ENCODE peak calls at places on chromosomes 1 and 21, in seven cellular contexts. X is HFFc6; O is HepG2; Z is left ventricle myocardium inferior; V is CD4-positive, alpha-beta T cell; G is GM12865; C is fibroblast of the aortic adventitia. A is an unnamed sample.

GRCh38 chr1:23282967-23283366 is 61.1 kb downstream of the HNRNPR start:
- DNase-seq in O (no peak), G (no peak), Z (no peak), C (peak; percentile 73), V (no peak), X (peak; percentile 73), A (no peak)

GRCh38 chr21:36310016-36310415 is 10.0 kb upstream of the MORC3 start:
- DNase-seq in G (peak; percentile 89), C (no peak), O (no peak), X (no peak), Z (no peak), V (no peak), A (no peak)

GRCh38 chr1:1388078-1388472 is 11.1 kb downstream of the CCNL2 start:
- DNase-seq in Z (no peak), V (no peak), G (no peak), X (no peak), O (no peak), C (no peak), A (no peak)

GRCh38 chr1:63557365-63557987 is 34.2 kb downstream of the EFCAB7 start:
- DNase-seq in Z (no peak), O (peak; percentile 24), C (peak; percentile 72), G (peak; percentile 47), V (no peak), X (peak; percentile 42), A (peak; percentile 83)

GRCh38 chr1:228240411-228241240 is 32.8 kb downstream of the OBSCN start:
- DNase-seq in Z (no peak), G (no peak), V (no peak), C (no peak), X (no peak), O (no peak), A (no peak)

GRCh38 chr21:33969600-33969999 is 54.0 kb upstream of the ATP5PO start:
- DNase-seq in G (no peak), C (no peak), X (no peak), V (no peak), O (peak; percentile 33), Z (no peak), A (no peak)

GRCh38 chr1:172727956-172728603 is 69.2 kb downstream of the FASLG start:
- DNase-seq in G (peak; percentile 81), Z (no peak), C (no peak), O (peak; percentile 71), V (no peak), X (peak; percentile 38), A (peak; percentile 90)

GRCh38 chr1:172343246-172344099 is 77.0 kb upstream of the C1orf105 start:
- DNase-seq in G (peak; percentile 76), C (peak; percentile 94), Z (no peak), O (no peak), X (peak; percentile 73), V (no peak), A (no peak)

GRCh38 chr1:179127163-179127895 is 45.5 kb downstream of the TOR3A start:
- DNase-seq in Z (no peak), O (no peak), G (no peak), V (no peak), C (peak; percentile 68), X (peak; percentile 60), A (no peak)

GRCh38 chr1:183871142-183871541 is 66.2 kb downstream of the RGL1 start:
- DNase-seq in O (peak; percentile 16), X (peak; percentile 61), Z (no peak), V (no peak), C (peak; percentile 75), G (peak; percentile 31), A (no peak)

GRCh38 chr1:157369808-157370521 is 182.3 kb downstream of the FCRL5 start:
- DNase-seq in Z (no peak), G (peak; percentile 62), O (peak; percentile 52), X (peak; percentile 44), C (peak; percentile 70), V (no peak), A (peak; percentile 85)

GRCh38 chr1:67716800-67717199 is 31.8 kb downstream of the GADD45A start:
- DNase-seq in C (peak; percentile 66), X (peak; percentile 23), G (no peak), Z (no peak), O (no peak), V (no peak), A (no peak)

GRCh38 chr1:229388876-229389580 is 44.9 kb downstream of the ACTA1 start:
- DNase-seq in O (no peak), C (peak; percentile 17), V (no peak), Z (no peak), G (no peak), X (peak; percentile 54), A (no peak)

GRCh38 chr1:117105003-117105402 is 16.5 kb downstream of the TRIM45 start:
- DNase-seq in X (no peak), V (no peak), Z (no peak), G (no peak), O (no peak), C (no peak), A (no peak)

GRCh38 chr1:171083222-171083621 is 7.5 kb upstream of the FMO3 start:
- DNase-seq in O (no peak), G (no peak), Z (no peak), V (no peak), C (no peak), X (no peak), A (no peak)

GRCh38 chr21:37373539-37373938 is 7.0 kb downstream of the DYRK1A start:
- DNase-seq in V (no peak), X (no peak), O (no peak), C (no peak), Z (no peak), G (no peak), A (no peak)

GRCh38 chr1:183291216-183291762 is 105.2 kb downstream of the LAMC2 start:
- DNase-seq in X (no peak), O (no peak), V (no peak), G (no peak), C (no peak), Z (no peak), A (no peak)

GRCh38 chr1:114105401-114105979 is 48.2 kb downstream of the SYT6 start:
- DNase-seq in G (no peak), X (no peak), Z (no peak), V (no peak), O (no peak), C (no peak), A (peak; percentile 36)

GRCh38 chr1:180912801-180913616 is at the start of gene KIAA1614:
- DNase-seq in G (no peak), V (no peak), C (peak; percentile 38), O (no peak), X (no peak), Z (peak; percentile 54), A (peak; percentile 68)

GRCh38 chr21:44439211-44439600 is 16.1 kb upstream of the LRRC3 start:
- DNase-seq in V (no peak), X (no peak), C (no peak), O (no peak), G (no peak), Z (no peak), A (no peak)
- TF ChIP-seq CTCF in V (no peak), X (no peak), C (no peak), O (peak; percentile 39), G (no peak), Z (no peak), A (no peak)

GRCh38 chr1:108892356-108893140 is 15.8 kb downstream of the GPSM2 start:
- DNase-seq in Z (no peak), C (peak; percentile 34), V (no peak), G (no peak), O (no peak), X (peak; percentile 31), A (no peak)

GRCh38 chr1:108884968-108885367 is 8.2 kb downstream of the GPSM2 start:
- DNase-seq in V (no peak), O (no peak), Z (no peak), X (no peak), G (no peak), C (no peak), A (no peak)

GRCh38 chr1:108886292-108886691 is 9.5 kb downstream of the GPSM2 start:
- DNase-seq in X (no peak), Z (no peak), V (no peak), O (no peak), G (no peak), C (no peak), A (no peak)

GRCh38 chr1:108893141-108893530 is 16.4 kb downstream of the GPSM2 start:
- DNase-seq in G (no peak), C (no peak), V (no peak), X (no peak), O (no peak), Z (no peak), A (no peak)

GRCh38 chr1:108889706-108890105 is 12.9 kb downstream of the GPSM2 start:
- DNase-seq in C (no peak), Z (no peak), X (no peak), V (no peak), O (peak; percentile 43), G (no peak), A (no peak)
- TF ChIP-seq CTCF in C (no peak), Z (no peak), X (no peak), V (no peak), O (no peak), G (no peak), A (no peak)

DNA sequence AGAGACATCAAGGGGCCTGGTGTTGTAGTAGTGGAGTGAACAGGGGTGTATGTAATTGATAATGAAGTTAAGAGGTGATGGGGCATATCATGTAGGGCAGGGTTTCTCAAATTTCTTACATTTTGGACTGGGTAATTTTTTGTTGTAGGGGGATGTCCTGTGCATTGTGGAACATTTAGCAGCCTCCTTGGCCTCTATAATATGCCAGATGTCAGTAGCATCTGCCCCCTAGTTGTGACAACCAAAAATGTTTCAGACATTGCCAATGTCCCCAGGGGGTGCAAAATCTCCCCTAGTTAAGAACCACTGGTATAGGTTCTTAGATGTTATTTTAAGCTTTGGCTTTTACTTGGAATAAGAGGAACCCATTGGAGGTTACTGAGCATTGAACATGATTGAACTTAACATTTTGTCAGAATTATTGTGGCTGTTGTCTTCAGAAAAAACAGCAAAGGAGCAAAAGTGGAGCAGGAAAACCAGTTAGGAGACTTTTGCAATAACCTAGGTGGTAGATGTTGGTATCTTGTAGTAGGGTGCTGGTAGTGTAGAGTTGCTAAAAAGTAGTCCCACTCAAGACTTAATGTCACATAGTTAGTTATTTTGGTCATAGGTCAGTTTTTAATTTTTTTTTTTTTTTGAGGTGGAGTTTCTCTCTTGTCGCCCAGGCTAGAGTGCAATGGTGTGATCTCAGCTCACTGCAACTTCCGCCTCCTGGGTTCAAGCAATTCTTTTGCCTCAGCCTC is 6.2 kb downstream of the ZNF326 start:
- DNase-seq in G (peak; percentile 18), X (no peak), C (no peak), Z (no peak), V (no peak), O (no peak), A (peak; percentile 56)
- TF ChIP-seq CTCF in G (no peak), X (peak; percentile 49), C (no peak), Z (no peak), V (no peak), O (no peak), A (peak; percentile 52)

DNA sequence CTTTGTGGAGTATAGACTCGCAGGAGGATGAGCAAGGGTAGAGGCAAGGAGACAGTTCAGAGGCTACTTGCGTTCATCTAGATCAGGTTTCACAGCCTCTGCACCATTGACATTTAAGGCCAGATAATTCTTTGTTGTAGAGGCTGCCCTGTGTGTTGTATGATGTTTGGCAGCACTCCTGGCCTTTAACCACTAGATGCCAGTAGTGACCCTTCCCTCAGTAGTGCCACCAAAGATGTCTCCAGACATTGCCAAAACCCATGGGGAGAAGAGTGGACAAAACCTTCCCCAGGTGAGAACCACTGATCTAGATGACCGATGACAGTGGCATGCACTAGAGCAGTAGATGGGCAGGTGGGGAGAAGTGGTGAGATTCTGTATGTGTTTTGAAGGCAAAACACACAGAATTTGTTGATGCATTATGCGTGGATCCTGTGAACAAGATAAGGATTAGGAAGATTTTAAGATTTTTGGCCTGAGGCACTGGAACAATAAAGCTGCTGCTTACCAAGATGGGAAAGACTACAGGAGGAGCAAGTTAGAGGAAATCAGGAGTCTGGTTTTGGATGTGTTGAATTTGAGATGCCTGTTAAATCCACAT is 9.9 kb upstream of the COG2 start:
- DNase-seq in Z (no peak), O (peak; percentile 63), X (peak; percentile 29), C (peak; percentile 20), V (no peak), G (peak; percentile 44), A (peak; percentile 76)
- TF ChIP-seq CTCF in Z (peak; percentile 65), O (peak; percentile 94), X (peak; percentile 73), C (peak; percentile 41), V (no peak), G (peak; percentile 56), A (peak; percentile 81)